ENCODE peak calls at places on chromosomes 5 and 9, in ten cellular contexts. U, R, V, K, J, S, D, G, A and L are unnamed samples. For H3K36me3, the result is how much of the 10 kb centered on the place peaks cover.

GRCh38 chr9:135568026-135568425 is 6.5 kb downstream of the PAEP start:
- DNase-seq in A (no peak), U (no peak), R (no peak), J (no peak), G (no peak), K (no peak), V (no peak), D (no peak), S (no peak), L (no peak)

GRCh38 chr5:92652735-92653134 is 928.3 kb downstream of the NR2F1-AS1 start:
- DNase-seq in J (no peak), G (no peak), A (no peak), D (no peak), S (no peak), K (no peak), U (no peak), V (no peak), R (no peak), L (no peak)

GRCh38 chr5:97266576-97266975 is 83.5 kb upstream of the RIOK2 start:
- DNase-seq in A (no peak), S (no peak), U (no peak), K (no peak), G (no peak), D (peak), R (no peak), V (no peak), J (peak), L (no peak)

GRCh38 chr5:18811616-18812015 is 1176.4 kb downstream of the CDH18 start:
- DNase-seq in A (no peak), V (no peak), K (no peak), S (no peak), D (no peak), R (no peak), J (no peak), U (no peak), G (no peak), L (no peak)

GRCh38 chr5:2038337-2039179 is 155.8 kb upstream of the IRX4 start:
- DNase-seq in U (peak), V (peak), D (peak), K (peak), S (peak), R (no peak), J (peak), G (peak), A (peak), L (peak)

GRCh38 chr5:91359957-91360609 is 23.0 kb downstream of the ARRDC3 start:
- DNase-seq in D (no peak), R (no peak), A (no peak), V (no peak), U (no peak), K (no peak), G (no peak), J (no peak), S (no peak), L (no peak)

GRCh38 chr5:125117556-125117955 is 371.1 kb upstream of the ZNF608 start:
- DNase-seq in G (no peak), V (no peak), D (no peak), A (no peak), U (no peak), S (no peak), J (no peak), R (no peak), K (no peak), L (no peak)

GRCh38 chr5:155004138-155004744 is 9.3 kb upstream of the KIF4B start:
- DNase-seq in R (no peak), K (no peak), G (no peak), D (peak), U (peak), J (no peak), S (peak), A (peak), V (no peak), L (no peak)

GRCh38 chr5:118195215-118195614 is 793.1 kb downstream of the DTWD2 start:
- DNase-seq in A (no peak), R (no peak), J (no peak), S (no peak), U (no peak), G (no peak), K (no peak), D (no peak), V (no peak), L (no peak)

GRCh38 chr9:90441814-90442213 is 200.8 kb downstream of the DIRAS2 start:
- DNase-seq in J (no peak), U (no peak), D (no peak), A (no peak), K (no peak), S (no peak), V (peak), R (no peak), G (no peak), L (no peak)

GRCh38 chr5:90410178-90410762 is 714 bp upstream of the CETN3 start:
- DNase-seq in U (no peak), R (no peak), K (no peak), A (no peak), G (no peak), V (no peak), D (no peak), S (peak), J (no peak), L (no peak)

GRCh38 chr9:71747572-71747971 is 20.7 kb downstream of the CEMIP2 start:
- DNase-seq in V (no peak), A (no peak), D (no peak), R (no peak), S (no peak), G (no peak), K (no peak), J (no peak), U (no peak), L (no peak)

GRCh38 chr5:56306433-56307150 is 73.5 kb upstream of the ANKRD55 start:
- DNase-seq in D (no peak), V (no peak), G (no peak), R (no peak), J (no peak), K (no peak), A (no peak), U (no peak), S (no peak), L (no peak)

GRCh38 chr5:133866160-133866902 is 102.1 kb downstream of the C5orf15 start:
- DNase-seq in S (no peak), K (peak), V (no peak), R (no peak), D (no peak), U (no peak), A (no peak), G (no peak), J (no peak), L (no peak)

GRCh38 chr5:77449277-77449676 is 42.8 kb downstream of the WDR41 start:
- DNase-seq in G (no peak), J (no peak), U (no peak), V (no peak), A (no peak), S (no peak), R (no peak), K (no peak), D (no peak), L (no peak)

GRCh38 chr9:72440383-72440782 is 75.4 kb upstream of the ZFAND5 start:
- DNase-seq in S (no peak), J (no peak), G (no peak), R (no peak), U (no peak), K (no peak), V (no peak), D (no peak), A (no peak), L (no peak)

GRCh38 chr9:2493106-2493505 is 128.5 kb upstream of the VLDLR start:
- DNase-seq in V (no peak), A (no peak), K (no peak), G (no peak), J (peak), S (no peak), D (peak), U (no peak), R (no peak), L (no peak)

GRCh38 chr5:149325166-149325735 is 20.0 kb upstream of the GRPEL2 start:
- DNase-seq in G (no peak), A (no peak), K (no peak), S (no peak), D (peak), J (peak), R (no peak), U (no peak), V (no peak), L (no peak)

GRCh38 chr9:32581512-32582143 is 8.7 kb upstream of the NDUFB6 start:
- DNase-seq in S (peak), V (no peak), K (no peak), G (peak), A (peak), D (peak), J (no peak), U (peak), R (no peak), L (no peak)

GRCh38 chr5:64766105-64766504 is 2.4 kb downstream of the SREK1IP1 start:
- DNase-seq in S (peak), J (no peak), A (no peak), R (no peak), G (no peak), U (no peak), V (no peak), D (no peak), K (no peak), L (no peak)

GRCh38 chr5:111697881-111698757 is 58.9 kb downstream of the NREP start:
- DNase-seq in K (no peak), S (no peak), R (no peak), U (peak), D (no peak), J (no peak), V (no peak), A (no peak), G (no peak), L (no peak)

GRCh38 chr5:124630767-124631704 is 115.4 kb downstream of the ZNF608 start:
- DNase-seq in U (no peak), R (no peak), A (no peak), S (no peak), J (no peak), D (no peak), G (no peak), V (no peak), K (no peak), L (no peak)

GRCh38 chr9:95819636-95820035 is 55.9 kb upstream of the ERCC6L2 start:
- DNase-seq in R (no peak), D (no peak), S (no peak), V (no peak), U (no peak), J (no peak), G (no peak), K (no peak), A (no peak), L (no peak)

GRCh38 chr5:142378737-142379365 is 54.0 kb upstream of the SPRY4 start:
- DNase-seq in G (no peak), K (no peak), S (no peak), V (no peak), J (no peak), U (no peak), D (no peak), A (no peak), R (no peak), L (no peak)

GRCh38 chr5:44614845-44615244 is 193.9 kb upstream of the MRPS30 start:
- DNase-seq in K (no peak), G (no peak), R (no peak), A (no peak), D (no peak), J (no peak), U (no peak), V (no peak), S (no peak), L (no peak)

GRCh38 chr5:137651022-137651421 is 84.9 kb downstream of the KLHL3 start:
- DNase-seq in V (no peak), J (no peak), D (no peak), U (no peak), S (no peak), K (no peak), R (no peak), G (no peak), A (no peak), L (no peak)

GRCh38 chr5:15539951-15540350 is 40.0 kb downstream of the FBXL7 start:
- DNase-seq in U (no peak), V (no peak), A (no peak), K (no peak), D (no peak), S (no peak), G (no peak), J (no peak), R (no peak), L (no peak)

GRCh38 chr5:158235159-158235547 is 376.2 kb upstream of the CLINT1 start:
- DNase-seq in U (no peak), R (no peak), K (no peak), A (no peak), J (no peak), V (no peak), D (no peak), S (no peak), G (no peak), L (no peak)

GRCh38 chr9:100354121-100354800 is 1.5 kb upstream of the TEX10 start:
- DNase-seq in G (no peak), A (no peak), J (no peak), R (no peak), V (no peak), U (no peak), S (no peak), D (no peak), K (no peak), L (no peak)
- H3K4me3 ChIP-seq in G (no peak), A (no peak), J (no peak), R (no peak), V (no peak), U (no peak), S (no peak), D (no peak), K (no peak), L (no peak)

GRCh38 chr5:61069150-61069549 is 93.1 kb downstream of the SMIM15 start:
- DNase-seq in J (no peak), V (no peak), R (no peak), D (no peak), K (no peak), S (no peak), A (no peak), U (no peak), G (no peak), L (no peak)

DNA sequence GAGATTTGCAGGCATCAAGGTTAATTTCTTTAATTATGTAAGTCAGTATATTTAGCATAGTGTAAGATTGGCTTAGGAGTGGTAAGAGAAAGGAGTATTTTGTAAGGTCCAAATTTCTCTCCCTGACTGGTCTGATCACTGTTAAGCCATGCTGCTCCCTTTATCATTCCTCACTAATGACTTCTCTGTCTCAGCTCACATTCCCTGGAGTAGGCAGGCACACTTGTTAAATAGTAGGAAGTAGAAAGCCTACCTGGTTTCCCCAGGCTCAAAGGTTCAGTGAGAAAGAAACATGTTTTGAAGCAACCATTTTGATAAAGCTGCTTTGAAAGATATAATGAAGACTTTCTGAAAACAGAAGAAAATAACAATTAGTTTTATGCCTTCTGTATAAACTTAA is 90.7 kb downstream of the SMIM15 start:
- DNase-seq in U (peak), S (no peak), D (no peak), R (no peak), A (no peak), V (no peak), G (peak), J (no peak), K (no peak), L (no peak)
- H3K27ac ChIP-seq in U (no peak), S (no peak), D (no peak), R (no peak), A (no peak), V (no peak), G (no peak), J (no peak), K (no peak), L (no peak)

DNA sequence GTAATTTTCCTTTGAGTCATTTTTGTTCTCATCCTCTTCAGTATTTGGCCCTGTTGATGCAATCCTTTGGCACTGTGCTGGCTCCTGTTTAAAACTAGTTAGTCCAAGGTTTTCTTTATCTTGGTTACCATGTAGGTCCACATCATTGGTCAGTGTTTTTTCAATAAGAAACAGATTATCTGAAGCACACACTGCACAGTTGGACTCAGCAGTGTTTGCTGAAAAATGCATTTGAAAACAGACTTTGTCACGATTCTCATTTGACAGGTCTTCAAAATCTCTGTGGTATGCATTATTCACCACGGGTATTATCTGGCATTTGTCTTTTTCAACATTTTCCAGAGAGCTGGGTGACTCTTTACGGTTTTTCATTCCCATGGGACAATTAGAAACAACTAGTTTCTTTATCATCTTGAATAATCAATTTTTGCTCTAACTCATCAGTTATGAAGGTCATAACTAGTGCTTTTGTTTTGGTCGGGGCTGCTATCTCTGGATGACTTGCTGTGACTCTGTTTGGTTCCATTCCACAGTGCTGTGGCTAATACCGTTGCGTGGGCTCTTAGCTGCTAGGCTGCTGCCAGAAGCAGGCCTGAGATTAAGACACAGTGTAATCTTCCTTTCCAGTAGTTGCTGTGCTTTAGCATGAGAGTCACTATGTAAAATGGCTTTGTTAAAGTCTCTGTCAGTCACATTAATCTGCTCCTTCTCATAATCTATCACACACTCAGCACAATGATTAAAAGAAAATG is 36.2 kb downstream of the NUDT12 start:
- DNase-seq in S (no peak), G (no peak), K (no peak), V (no peak), J (no peak), U (no peak), R (no peak), D (no peak), A (no peak), L (no peak)
- H3K36me3 ChIP-seq in S (under half), G (under half), K (under half), V (under half), J (under half), U (under half), R (under half), D (under half), A (under half), L (under half)

GRCh38 chr9:109781086-109781485 is 1.1 kb downstream of the PALM2AKAP2 start:
- DNase-seq in J (no peak), R (no peak), D (no peak), K (no peak), A (no peak), U (no peak), G (no peak), S (no peak), V (no peak), L (no peak)
- H3K4me3 ChIP-seq in J (peak), R (no peak), D (peak), K (peak), A (no peak), U (peak), G (peak), S (peak), V (peak), L (no peak)

DNA sequence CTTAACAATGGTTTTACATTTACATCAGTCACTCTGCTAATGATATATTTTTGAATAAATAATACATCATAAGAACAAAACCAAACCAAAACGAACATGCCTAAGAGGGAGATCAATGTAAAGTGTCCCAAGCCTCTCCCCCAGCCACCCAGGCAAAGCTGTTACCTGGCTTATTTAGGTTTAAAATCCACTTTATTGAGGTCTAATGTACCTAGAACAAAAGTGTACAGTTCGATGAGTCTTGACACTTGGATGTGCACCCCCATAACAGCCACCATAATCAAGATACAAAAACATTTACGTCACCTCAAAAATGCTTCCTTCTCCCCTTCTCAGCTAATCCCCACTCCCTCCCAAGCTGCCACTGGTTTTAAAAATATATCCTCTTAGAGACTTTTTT is 8.2 kb upstream of the NKX2-5 start:
- DNase-seq in D (no peak), G (no peak), S (no peak), U (no peak), J (no peak), R (no peak), A (no peak), K (no peak), V (no peak), L (no peak)
- H3K27ac ChIP-seq in D (peak), G (no peak), S (no peak), U (peak), J (peak), R (no peak), A (no peak), K (no peak), V (no peak), L (no peak)

GRCh38 chr9:93684806-93685553 is 108.6 kb downstream of the PHF2 start:
- DNase-seq in R (no peak), U (no peak), G (no peak), K (peak), A (no peak), D (no peak), J (no peak), S (no peak), V (no peak), L (no peak)
- H3K36me3 ChIP-seq in R (under half), U (under half), G (under half), K (under half), A (under half), D (under half), J (under half), S (under half), V (under half), L (under half)

DNA sequence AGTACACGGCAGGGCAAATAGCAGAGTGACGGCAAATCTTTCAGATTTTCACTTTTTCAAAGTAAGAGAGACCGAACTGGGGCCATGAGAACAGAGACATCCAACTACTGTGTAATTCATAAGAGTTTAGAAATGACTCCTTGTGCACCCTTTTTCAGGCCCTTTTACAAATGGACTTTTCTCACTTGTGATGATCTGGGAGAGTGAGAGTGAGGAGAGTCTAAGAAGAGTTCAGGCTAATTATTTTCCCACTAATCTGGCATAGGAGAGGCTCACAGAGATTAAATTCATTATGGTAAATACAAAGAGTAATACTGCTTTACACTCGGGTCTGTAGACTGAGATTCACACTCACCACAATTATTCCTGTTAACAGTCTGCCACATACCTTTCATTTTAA is 880 bp upstream of the CCNG1 start:
- DNase-seq in U (no peak), S (no peak), R (no peak), V (no peak), D (no peak), A (no peak), G (no peak), J (no peak), K (no peak), L (no peak)
- H3K4me3 ChIP-seq in U (peak), S (peak), R (no peak), V (no peak), D (no peak), A (peak), G (no peak), J (peak), K (peak), L (no peak)